ENCODE peak calls at places on chromosomes 4 and X, in six cellular contexts. W, Z, D, G, F and I are unnamed samples.
A peak's percentile ranks its signal among the peaks of the same experiment; 100 is the strongest.

GRCh38 chr4:94978904-94979303 is 221.1 kb downstream of the BMPR1B start:
- DNase-seq in G (no peak), D (no peak), W (no peak), Z (no peak), F (no peak), I (no peak)

GRCh38 chrX:12988797-12989196 is 13.9 kb downstream of the TMSB4X start:
- DNase-seq in D (no peak), G (no peak), W (peak; percentile 60), F (peak; percentile 63), Z (no peak), I (no peak)

GRCh38 chr4:139506774-139507173 is 49.2 kb downstream of the SETD7 start:
- DNase-seq in G (no peak), Z (no peak), F (no peak), D (no peak), W (no peak), I (no peak)

GRCh38 chrX:45711231-45711630 is 510.6 kb upstream of the DIPK2B start:
- DNase-seq in D (no peak), F (no peak), Z (no peak), G (no peak), W (no peak), I (no peak)

GRCh38 chr4:77433102-77433733 is 172.4 kb upstream of the CXCL13 start:
- DNase-seq in G (no peak), D (no peak), F (no peak), W (peak; percentile 42), Z (no peak), I (no peak)

GRCh38 chrX:101025126-101025525 is 26.8 kb downstream of the TRMT2B start:
- DNase-seq in D (no peak), F (no peak), G (no peak), Z (no peak), W (no peak), I (no peak)

GRCh38 chr4:7944568-7945220 is 5.0 kb upstream of the AFAP1 start:
- DNase-seq in F (no peak), G (no peak), Z (no peak), W (no peak), D (no peak), I (no peak)

GRCh38 chr4:153936121-153936520 is 147.2 kb upstream of the SFRP2 start:
- DNase-seq in W (no peak), Z (no peak), F (no peak), D (no peak), G (no peak), I (no peak)

GRCh38 chr4:69523385-69524132 is 27.9 kb upstream of the UGT2B4 start:
- DNase-seq in Z (no peak), D (no peak), F (no peak), W (no peak), G (no peak), I (no peak)

GRCh38 chrX:66731398-66731797 is 92.5 kb upstream of the EDA2R start:
- DNase-seq in G (no peak), Z (no peak), F (no peak), D (peak; percentile 7), W (no peak), I (no peak)

GRCh38 chr4:17066241-17066640 is 167.8 kb upstream of the LDB2 start:
- DNase-seq in D (no peak), W (no peak), Z (no peak), G (no peak), F (no peak), I (no peak)

GRCh38 chr4:39204543-39204942 is 22.2 kb downstream of the WDR19 start:
- DNase-seq in F (no peak), D (no peak), G (no peak), Z (no peak), W (no peak), I (no peak)

GRCh38 chr4:3788366-3788660 is 22.1 kb downstream of the ADRA2C start:
- DNase-seq in Z (no peak), G (no peak), F (no peak), D (no peak), W (no peak), I (no peak)

GRCh38 chr4:39032218-39033085 is at the start of gene TMEM156:
- DNase-seq in Z (no peak), G (no peak), D (no peak), W (no peak), F (no peak), I (no peak)

GRCh38 chr4:108887034-108887433 is 124.2 kb upstream of the ETNPPL start:
- DNase-seq in G (no peak), F (no peak), W (no peak), Z (no peak), D (no peak), I (no peak)

GRCh38 chrX:109871489-109871888 is 131.4 kb upstream of the TMEM164 start:
- DNase-seq in W (no peak), D (no peak), F (no peak), Z (no peak), G (no peak), I (no peak)

GRCh38 chr4:167428172-167428571 is 193.9 kb upstream of the SPOCK3 start:
- DNase-seq in D (no peak), F (no peak), Z (no peak), G (no peak), W (peak; percentile 46), I (no peak)

GRCh38 chr4:27087306-27088045 is 226.8 kb downstream of the STIM2 start:
- DNase-seq in W (no peak), G (no peak), F (no peak), D (no peak), Z (no peak), I (no peak)

GRCh38 chr4:27081675-27082579 is 221.3 kb downstream of the STIM2 start:
- DNase-seq in Z (no peak), F (no peak), G (no peak), W (no peak), D (no peak), I (no peak)

GRCh38 chr4:27082786-27083185 is 222.1 kb downstream of the STIM2 start:
- DNase-seq in D (no peak), F (no peak), G (no peak), Z (no peak), W (no peak), I (no peak)

GRCh38 chr4:27088491-27088890 is 227.8 kb downstream of the STIM2 start:
- DNase-seq in F (no peak), W (no peak), D (no peak), G (no peak), Z (no peak), I (no peak)

GRCh38 chr4:27084685-27085356 is 224.2 kb downstream of the STIM2 start:
- DNase-seq in W (no peak), Z (peak; percentile 69), F (peak; percentile 53), D (no peak), G (no peak), I (peak; percentile 69)
- H3K27ac ChIP-seq in W (no peak overlapping the region), Z (no peak overlapping the region), F (no peak overlapping the region), D (no peak overlapping the region), G (no peak overlapping the region), I (no peak overlapping the region)

GRCh38 chr4:104128850-104129213 is 365.9 kb downstream of the CXXC4 start:
- DNase-seq in D (no peak), W (peak; percentile 3), Z (no peak), G (no peak), F (no peak), I (no peak)
- H3K27ac ChIP-seq in D (no peak overlapping the region), W (no peak overlapping the region), Z (no peak overlapping the region), G (no peak overlapping the region), F (no peak overlapping the region), I (no peak overlapping the region)

GRCh38 chr4:1757836-1758235 is 35.3 kb upstream of the FGFR3 start:
- DNase-seq in D (no peak), W (no peak), G (no peak), F (no peak), Z (no peak), I (no peak)

GRCh38 chr4:1759170-1759817 is 33.8 kb upstream of the FGFR3 start:
- DNase-seq in Z (no peak), G (no peak), F (no peak), W (no peak), D (no peak), I (no peak)

GRCh38 chr4:1759818-1760223 is 33.3 kb upstream of the FGFR3 start:
- DNase-seq in W (no peak), G (no peak), D (no peak), Z (no peak), F (no peak), I (no peak)

GRCh38 chr4:1756893-1757779 is 35.8 kb downstream of the TACC3 start:
- DNase-seq in F (no peak), W (no peak), G (no peak), Z (no peak), D (no peak), I (no peak)

DNA sequence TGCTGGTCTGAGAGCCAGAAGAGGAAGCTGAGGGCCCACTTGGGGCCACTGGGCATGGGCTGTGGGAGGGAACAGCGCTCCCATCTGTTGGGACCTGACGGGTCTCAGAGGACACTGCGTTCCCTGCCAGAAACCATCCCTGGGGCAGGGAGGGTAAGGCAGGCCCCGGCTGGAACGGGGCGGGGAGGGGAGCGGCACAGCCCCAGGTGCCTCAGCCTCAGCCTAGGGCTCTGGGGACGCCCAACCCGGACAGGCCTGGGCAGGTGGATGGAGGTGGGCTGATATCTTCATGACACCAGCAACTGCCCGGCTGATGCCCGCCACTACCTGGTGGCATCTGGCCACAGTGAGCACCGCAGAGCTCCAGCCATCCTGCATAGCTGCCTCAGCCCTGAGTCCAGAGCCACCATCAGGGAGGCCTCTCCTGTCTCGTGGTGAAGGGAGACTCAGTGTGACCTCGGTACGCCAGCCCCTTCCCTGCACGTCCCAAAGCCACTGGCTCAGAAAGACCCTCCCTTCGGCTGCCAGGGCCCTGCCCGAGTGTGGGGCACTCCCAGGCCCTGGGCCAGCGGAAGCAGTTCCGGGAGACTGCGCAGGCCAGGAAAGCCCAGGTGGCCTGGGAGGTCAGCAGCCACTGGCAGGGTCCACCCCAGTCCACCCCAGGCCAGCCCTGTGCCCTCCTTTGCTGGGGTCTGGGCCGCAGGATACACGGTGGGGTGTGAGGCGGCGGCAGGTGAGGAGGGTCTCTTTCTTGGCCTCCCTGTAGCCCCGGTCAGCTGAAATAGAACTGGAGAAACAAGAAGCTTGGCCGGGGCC is 34.6 kb upstream of the FGFR3 start:
- DNase-seq in G (no peak), W (no peak), D (no peak), F (no peak), Z (no peak), I (no peak)
- H3K27ac ChIP-seq in G (no peak overlapping the region), W (no peak overlapping the region), D (no peak overlapping the region), F (no peak overlapping the region), Z (no peak overlapping the region), I (no peak overlapping the region)

DNA sequence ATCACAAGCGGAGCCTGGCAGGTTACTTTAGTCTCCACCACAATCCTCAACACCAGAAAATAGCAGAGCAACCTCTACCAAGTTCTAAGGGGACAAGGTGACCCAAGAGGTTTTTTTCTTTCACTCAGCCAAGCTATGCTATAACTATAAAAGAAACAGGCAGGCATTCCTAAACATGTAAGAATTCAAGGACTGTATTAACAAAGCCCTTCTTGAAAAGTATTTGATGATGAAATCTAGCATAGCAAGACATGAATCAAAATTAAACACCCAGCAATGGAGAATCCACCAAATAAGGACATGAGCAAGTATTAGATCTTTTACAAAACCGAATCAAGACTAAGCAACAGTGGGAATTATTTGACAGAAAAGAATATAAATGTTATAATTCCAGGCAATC is 25.7 kb upstream of the C1QTNF7 start:
- DNase-seq in F (no peak), G (no peak), Z (no peak), D (peak; percentile 55), W (no peak), I (no peak)
- H3K27ac ChIP-seq in F (no peak overlapping the region), G (no peak overlapping the region), Z (peak overlapping the region; percentile 59), D (peak overlapping the region; percentile 59), W (no peak overlapping the region), I (no peak overlapping the region)